ENCODE peak calls at places on chromosomes 2 and 18, in five cellular contexts. One of them, this sample, is unnamed.

GRCh38 chr2:201866643-201867310 is 60.4 kb downstream of the CDK15 start:
- DNase-seq in PC-3: no peak
- DNase-seq in neuronal stem cell: no peak
- DNase-seq in fibroblast of lung: peak
- DNase-seq in K562: no peak
- DNase-seq in this sample: no peak

GRCh38 chr2:8567469-8568108 is 114.3 kb upstream of the ID2 start:
- DNase-seq in PC-3: no peak
- DNase-seq in neuronal stem cell: no peak
- DNase-seq in fibroblast of lung: no peak
- DNase-seq in K562: no peak
- DNase-seq in this sample: no peak

GRCh38 chr2:24793752-24794477 is 690 bp downstream of the CENPO start:
- DNase-seq in PC-3: peak
- DNase-seq in neuronal stem cell: peak
- DNase-seq in fibroblast of lung: peak
- DNase-seq in K562: no peak
- DNase-seq in this sample: peak

GRCh38 chr2:159557437-159558034 is 58.8 kb downstream of the BAZ2B start:
- DNase-seq in PC-3: peak
- DNase-seq in neuronal stem cell: no peak
- DNase-seq in fibroblast of lung: peak
- DNase-seq in K562: no peak
- DNase-seq in this sample: no peak

GRCh38 chr18:42719221-42719620 is 396.3 kb downstream of the RIT2 start:
- DNase-seq in PC-3: no peak
- DNase-seq in neuronal stem cell: no peak
- DNase-seq in fibroblast of lung: no peak
- DNase-seq in K562: no peak
- DNase-seq in this sample: no peak

GRCh38 chr2:217256261-217256660 is 396.4 kb upstream of the TNP1 start:
- DNase-seq in PC-3: no peak
- DNase-seq in neuronal stem cell: no peak
- DNase-seq in fibroblast of lung: no peak
- DNase-seq in K562: no peak
- DNase-seq in this sample: peak

GRCh38 chr2:203340791-203341487 is 12.7 kb downstream of the ABI2 start:
- DNase-seq in PC-3: peak
- DNase-seq in neuronal stem cell: peak
- DNase-seq in fibroblast of lung: peak
- DNase-seq in K562: no peak
- DNase-seq in this sample: peak

GRCh38 chr18:74513149-74513882 is 17.2 kb downstream of the CNDP2 start:
- DNase-seq in PC-3: no peak
- DNase-seq in neuronal stem cell: no peak
- DNase-seq in fibroblast of lung: no peak
- DNase-seq in K562: no peak
- DNase-seq in this sample: no peak

GRCh38 chr2:211114826-211115450 is 558.5 kb downstream of the CPS1 start:
- DNase-seq in PC-3: no peak
- DNase-seq in neuronal stem cell: no peak
- DNase-seq in fibroblast of lung: peak
- DNase-seq in K562: no peak
- DNase-seq in this sample: peak

GRCh38 chr2:175111200-175111657 is 56.8 kb downstream of the ATF2 start:
- DNase-seq in PC-3: peak
- DNase-seq in neuronal stem cell: peak
- DNase-seq in fibroblast of lung: peak
- DNase-seq in K562: peak
- DNase-seq in this sample: peak

GRCh38 chr2:163723352-163723751 is 12.5 kb downstream of the FIGN start:
- DNase-seq in PC-3: no peak
- DNase-seq in neuronal stem cell: no peak
- DNase-seq in fibroblast of lung: no peak
- DNase-seq in K562: no peak
- DNase-seq in this sample: no peak
- H3K9ac ChIP-seq in PC-3: no peak
- H3K9ac ChIP-seq in neuronal stem cell: no peak
- H3K9ac ChIP-seq in fibroblast of lung: no peak
- H3K9ac ChIP-seq in K562: no peak
- H3K9ac ChIP-seq in this sample: no peak

GRCh38 chr2:68385907-68386287 is 20.8 kb downstream of the PLEK start:
- DNase-seq in PC-3: no peak
- DNase-seq in neuronal stem cell: no peak
- DNase-seq in fibroblast of lung: no peak
- DNase-seq in K562: no peak
- DNase-seq in this sample: no peak

GRCh38 chr2:68388358-68388757 is 23.3 kb downstream of the PLEK start:
- DNase-seq in PC-3: no peak
- DNase-seq in neuronal stem cell: no peak
- DNase-seq in fibroblast of lung: no peak
- DNase-seq in K562: no peak
- DNase-seq in this sample: no peak

GRCh38 chr2:68386362-68386761 is 21.3 kb downstream of the PLEK start:
- DNase-seq in PC-3: no peak
- DNase-seq in neuronal stem cell: no peak
- DNase-seq in fibroblast of lung: no peak
- DNase-seq in K562: no peak
- DNase-seq in this sample: no peak

GRCh38 chr2:68388772-68389171 is 23.7 kb downstream of the PLEK start:
- DNase-seq in PC-3: no peak
- DNase-seq in neuronal stem cell: no peak
- DNase-seq in fibroblast of lung: no peak
- DNase-seq in K562: no peak
- DNase-seq in this sample: no peak

GRCh38 chr2:68387408-68388350 is 22.6 kb downstream of the PLEK start:
- DNase-seq in PC-3: no peak
- DNase-seq in neuronal stem cell: no peak
- DNase-seq in fibroblast of lung: no peak
- DNase-seq in K562: no peak
- DNase-seq in this sample: no peak
- H3K9ac ChIP-seq in PC-3: no peak
- H3K9ac ChIP-seq in neuronal stem cell: no peak
- H3K9ac ChIP-seq in fibroblast of lung: no peak
- H3K9ac ChIP-seq in K562: no peak
- H3K9ac ChIP-seq in this sample: no peak

DNA sequence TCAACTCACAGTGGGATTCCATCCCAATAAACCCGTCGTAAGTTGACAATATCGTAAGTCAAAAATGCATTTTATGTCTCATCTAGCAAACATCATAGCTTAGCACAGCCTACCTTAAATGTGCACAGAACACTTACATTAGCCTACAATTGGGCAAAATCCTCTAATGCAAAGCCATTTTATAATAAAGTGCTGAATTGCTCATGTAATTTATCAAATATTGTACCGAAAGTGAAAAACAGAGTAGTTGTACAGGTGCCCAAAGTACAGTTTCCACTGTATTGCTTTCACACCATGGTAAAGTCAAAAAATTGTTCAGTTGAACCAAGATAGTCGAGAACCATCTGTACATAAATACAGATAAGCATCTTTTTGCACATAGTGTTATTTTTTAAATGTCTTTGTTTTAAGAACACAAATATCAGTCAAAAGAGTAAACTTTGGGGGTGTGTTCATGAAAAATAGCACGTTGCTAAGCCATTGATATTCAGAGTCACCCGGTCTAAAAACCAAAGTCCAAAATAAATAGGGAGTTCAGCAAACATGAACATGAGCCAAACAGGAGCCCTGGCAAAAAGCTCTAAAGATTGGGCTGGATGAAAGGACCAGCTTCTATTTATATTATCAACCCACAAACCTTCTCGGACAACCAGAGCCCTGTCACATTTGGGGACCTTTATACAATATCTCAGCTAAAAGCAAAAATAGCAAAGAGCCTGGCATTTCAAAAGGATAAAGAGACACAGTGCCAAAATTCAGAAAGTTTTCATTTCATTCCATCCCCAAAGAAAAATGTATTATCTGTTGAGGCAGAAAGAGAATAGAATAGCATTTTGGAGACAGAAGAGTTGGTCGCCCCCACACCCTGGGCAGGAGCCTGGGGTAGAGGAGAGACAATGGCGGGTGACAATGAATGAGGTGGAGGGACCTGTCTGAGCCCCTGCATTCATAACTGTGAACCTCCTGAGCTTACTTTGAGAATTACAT is 105.9 kb upstream of the SH3BP4 start:
- DNase-seq in PC-3: no peak
- DNase-seq in neuronal stem cell: no peak
- DNase-seq in fibroblast of lung: no peak
- DNase-seq in K562: no peak
- DNase-seq in this sample: no peak
- H3K9ac ChIP-seq in PC-3: no peak
- H3K9ac ChIP-seq in neuronal stem cell: no peak
- H3K9ac ChIP-seq in fibroblast of lung: no peak
- H3K9ac ChIP-seq in K562: no peak
- H3K9ac ChIP-seq in this sample: no peak

GRCh38 chr2:215137741-215138340 is 585 bp downstream of the ABCA12 start:
- DNase-seq in PC-3: peak
- DNase-seq in neuronal stem cell: no peak
- DNase-seq in fibroblast of lung: peak
- DNase-seq in K562: no peak
- DNase-seq in this sample: peak
- H3K9ac ChIP-seq in PC-3: peak
- H3K9ac ChIP-seq in neuronal stem cell: no peak
- H3K9ac ChIP-seq in fibroblast of lung: no peak
- H3K9ac ChIP-seq in K562: no peak
- H3K9ac ChIP-seq in this sample: no peak

GRCh38 chr2:170679607-170680079 is 35.5 kb upstream of the SP5 start:
- DNase-seq in PC-3: peak
- DNase-seq in neuronal stem cell: no peak
- DNase-seq in fibroblast of lung: no peak
- DNase-seq in K562: no peak
- DNase-seq in this sample: peak

GRCh38 chr2:170685591-170685990 is 29.5 kb upstream of the SP5 start:
- DNase-seq in PC-3: no peak
- DNase-seq in neuronal stem cell: no peak
- DNase-seq in fibroblast of lung: no peak
- DNase-seq in K562: no peak
- DNase-seq in this sample: no peak

DNA sequence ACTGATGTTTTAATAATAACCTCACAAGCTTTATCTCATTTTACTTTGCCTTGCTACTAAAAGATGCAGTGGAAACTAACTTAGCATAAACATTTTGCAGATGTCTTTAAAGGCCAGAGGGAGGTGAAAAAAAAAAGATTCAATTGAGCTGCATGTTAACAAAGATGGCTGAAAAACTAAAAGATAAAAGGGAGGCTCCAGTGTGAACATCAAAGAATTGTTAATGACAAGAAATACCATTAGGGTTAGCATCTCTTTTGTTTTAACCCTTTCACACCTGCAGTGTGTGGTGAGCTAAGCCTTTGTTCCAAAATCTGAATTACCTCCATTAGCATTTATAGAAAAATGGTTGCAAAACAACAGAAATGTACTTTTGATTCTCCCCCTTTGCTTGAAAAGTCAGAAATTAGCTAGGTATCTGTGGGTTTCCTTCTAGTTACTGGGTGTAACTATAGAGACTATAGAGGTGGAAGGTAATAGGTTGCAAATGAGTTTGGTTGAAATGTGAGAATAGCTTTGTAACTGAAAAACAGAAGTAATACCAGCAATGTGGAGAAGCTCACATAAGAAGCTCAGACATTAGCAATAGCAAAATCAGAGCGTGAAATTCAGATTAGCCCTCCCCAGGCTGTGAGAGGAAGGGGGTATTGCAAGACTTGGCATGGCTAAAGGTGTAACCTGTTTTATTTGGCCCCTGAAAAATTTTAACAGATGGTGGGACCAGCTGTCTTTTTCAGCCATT is 34.8 kb upstream of the SP5 start:
- DNase-seq in PC-3: no peak
- DNase-seq in neuronal stem cell: no peak
- DNase-seq in fibroblast of lung: no peak
- DNase-seq in K562: no peak
- DNase-seq in this sample: no peak
- H3K9ac ChIP-seq in PC-3: no peak
- H3K9ac ChIP-seq in neuronal stem cell: no peak
- H3K9ac ChIP-seq in fibroblast of lung: no peak
- H3K9ac ChIP-seq in K562: no peak
- H3K9ac ChIP-seq in this sample: no peak

GRCh38 chr2:75199428-75200011 is at the start of gene TACR1:
- DNase-seq in PC-3: peak
- DNase-seq in neuronal stem cell: peak
- DNase-seq in fibroblast of lung: peak
- DNase-seq in K562: peak
- DNase-seq in this sample: peak

GRCh38 chr2:75204833-75205232 is 5.5 kb upstream of the TACR1 start:
- DNase-seq in PC-3: no peak
- DNase-seq in neuronal stem cell: no peak
- DNase-seq in fibroblast of lung: no peak
- DNase-seq in K562: no peak
- DNase-seq in this sample: no peak

GRCh38 chr2:75195076-75195691 is 4.1 kb downstream of the TACR1 start:
- DNase-seq in PC-3: no peak
- DNase-seq in neuronal stem cell: no peak
- DNase-seq in fibroblast of lung: no peak
- DNase-seq in K562: no peak
- DNase-seq in this sample: no peak

GRCh38 chr2:75202359-75202758 is 3.0 kb upstream of the TACR1 start:
- DNase-seq in PC-3: no peak
- DNase-seq in neuronal stem cell: no peak
- DNase-seq in fibroblast of lung: no peak
- DNase-seq in K562: no peak
- DNase-seq in this sample: no peak

GRCh38 chr2:75200140-75200985 is 1.0 kb upstream of the TACR1 start:
- DNase-seq in PC-3: peak
- DNase-seq in neuronal stem cell: peak
- DNase-seq in fibroblast of lung: peak
- DNase-seq in K562: no peak
- DNase-seq in this sample: peak
- H3K9ac ChIP-seq in PC-3: no peak
- H3K9ac ChIP-seq in neuronal stem cell: peak
- H3K9ac ChIP-seq in fibroblast of lung: no peak
- H3K9ac ChIP-seq in K562: no peak
- H3K9ac ChIP-seq in this sample: peak

DNA sequence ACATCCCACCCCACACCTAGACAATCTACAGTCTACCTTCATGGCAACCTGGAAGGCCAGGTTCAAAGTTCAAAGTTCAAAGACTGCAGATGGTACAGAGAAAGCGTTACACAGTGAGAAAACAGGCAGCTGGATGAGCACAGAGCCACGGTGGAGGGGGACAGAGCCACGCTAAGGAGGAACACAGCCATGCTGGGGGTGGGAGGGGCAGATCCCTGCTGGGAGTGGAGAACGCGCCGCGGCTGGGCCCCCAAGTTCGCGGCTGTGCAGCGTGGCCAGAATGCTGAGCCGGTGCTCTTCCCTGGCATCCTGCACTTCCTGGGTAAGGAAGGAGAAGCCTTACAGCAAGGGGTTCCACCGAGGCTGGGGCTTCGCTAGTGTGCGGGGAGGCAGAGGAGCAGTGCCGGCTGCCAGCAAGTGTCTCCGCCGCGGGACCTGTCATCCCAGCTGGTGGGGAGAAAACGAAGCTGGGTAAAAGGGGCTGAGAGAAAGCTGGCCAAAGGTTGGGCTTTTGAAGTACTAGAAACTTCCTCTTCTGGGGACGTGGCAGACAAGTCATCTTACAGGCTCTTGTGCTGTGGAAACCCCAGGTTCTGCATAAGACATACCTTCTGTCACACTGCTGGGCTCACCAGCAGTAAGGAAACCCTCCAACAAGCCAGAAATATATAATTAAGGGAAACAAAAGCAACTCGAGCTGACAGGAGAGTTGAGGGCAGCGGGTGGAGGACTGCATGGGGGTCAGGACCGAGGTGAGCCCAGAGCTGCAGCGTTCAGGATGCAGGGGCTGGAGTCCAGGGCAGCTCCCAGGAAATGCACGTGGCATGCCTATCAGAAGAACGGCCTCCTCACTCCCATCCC is 115.5 kb downstream of the HDAC4 start:
- DNase-seq in PC-3: no peak
- DNase-seq in neuronal stem cell: no peak
- DNase-seq in fibroblast of lung: peak
- DNase-seq in K562: peak
- DNase-seq in this sample: no peak
- H3K9ac ChIP-seq in PC-3: no peak
- H3K9ac ChIP-seq in neuronal stem cell: no peak
- H3K9ac ChIP-seq in fibroblast of lung: no peak
- H3K9ac ChIP-seq in K562: peak
- H3K9ac ChIP-seq in this sample: peak